ENCODE peak calls at places on chromosomes 12 and 14, in four cellular contexts. E is HFF-Myc, X is HS-5, Z is Caki2. M is an unnamed sample.

GRCh38 chr12:63093711-63094110 is 57.3 kb downstream of the AVPR1A start:
- DNase-seq in X (no peak), E (no peak), Z (no peak), M (no peak)

GRCh38 chr12:29026419-29026818 is 122.7 kb upstream of the FAR2 start:
- DNase-seq in Z (no peak), X (no peak), E (peak; percentile 20), M (no peak)

GRCh38 chr12:104533134-104533533 is 76.4 kb downstream of the CHST11 start:
- DNase-seq in X (no peak), Z (no peak), E (no peak), M (no peak)

GRCh38 chr12:6226002-6226700 is 26.0 kb downstream of the CD9 start:
- DNase-seq in Z (no peak), X (no peak), E (no peak), M (no peak)

GRCh38 chr12:7127916-7128626 is 618 bp downstream of the RBP5 start:
- DNase-seq in E (no peak), Z (no peak), X (no peak), M (no peak)

GRCh38 chr14:64610049-64610746 is 60.4 kb downstream of the PPP1R36 start:
- DNase-seq in E (no peak), X (no peak), Z (no peak), M (no peak)

GRCh38 chr14:105577339-105577861 is 51.0 kb downstream of the TMEM121 start:
- DNase-seq in E (no peak), Z (no peak), X (no peak), M (no peak)

GRCh38 chr12:131282292-131283080 is 328.8 kb downstream of the ADGRD1 start:
- DNase-seq in X (no peak), Z (no peak), E (no peak), M (no peak)

GRCh38 chr14:49134940-49135339 is 451.2 kb downstream of the RPS29 start:
- DNase-seq in X (no peak), E (no peak), Z (no peak), M (no peak)

GRCh38 chr12:45234134-45234865 is 18.4 kb downstream of the ANO6 start:
- DNase-seq in E (peak; percentile 92), X (peak; percentile 96), Z (peak; percentile 83), M (peak; percentile 93)